ENCODE peak calls at places on chromosome 18, in seven cellular contexts. One of them, this sample, is unnamed.

GRCh38 chr18:44325903-44326650 is 354.6 kb upstream of the SETBP1 start:
- DNase-seq in testis: peak; percentile 86
- DNase-seq in neural progenitor cell: peak; percentile 87
- DNase-seq in psoas muscle: peak; percentile 49
- DNase-seq in tibial artery: peak; percentile 47
- DNase-seq in cardiac muscle cell: peak; percentile 80
- DNase-seq in pancreas: peak; percentile 52
- DNase-seq in this sample: peak; percentile 56

GRCh38 chr18:80171190-80171872 is 62.3 kb downstream of the ADNP2 start:
- DNase-seq in testis: peak; percentile 83
- DNase-seq in neural progenitor cell: peak; percentile 65
- DNase-seq in psoas muscle: peak; percentile 70
- DNase-seq in tibial artery: no peak
- DNase-seq in cardiac muscle cell: peak; percentile 36
- DNase-seq in pancreas: peak; percentile 49
- DNase-seq in this sample: peak; percentile 76

GRCh38 chr18:55833543-55833942 is 245.6 kb upstream of the TCF4 start:
- DNase-seq in testis: no peak
- DNase-seq in neural progenitor cell: no peak
- DNase-seq in psoas muscle: no peak
- DNase-seq in tibial artery: peak; percentile 21
- DNase-seq in cardiac muscle cell: no peak
- DNase-seq in pancreas: no peak
- DNase-seq in this sample: no peak

GRCh38 chr18:48806551-48807261 is 144.1 kb downstream of the SMAD7 start:
- DNase-seq in testis: peak; percentile 13
- DNase-seq in neural progenitor cell: no peak
- DNase-seq in psoas muscle: peak; percentile 55
- DNase-seq in tibial artery: peak; percentile 68
- DNase-seq in cardiac muscle cell: no peak
- DNase-seq in pancreas: no peak
- DNase-seq in this sample: peak; percentile 3

GRCh38 chr18:29418136-29418535 is 1241.2 kb upstream of the CDH2 start:
- DNase-seq in testis: no peak
- DNase-seq in neural progenitor cell: no peak
- DNase-seq in psoas muscle: no peak
- DNase-seq in tibial artery: no peak
- DNase-seq in cardiac muscle cell: no peak
- DNase-seq in pancreas: no peak
- DNase-seq in this sample: no peak

GRCh38 chr18:73479472-73479871 is 611.7 kb upstream of the NETO1 start:
- DNase-seq in testis: no peak
- DNase-seq in neural progenitor cell: no peak
- DNase-seq in psoas muscle: no peak
- DNase-seq in tibial artery: no peak
- DNase-seq in cardiac muscle cell: no peak
- DNase-seq in pancreas: no peak
- DNase-seq in this sample: no peak

GRCh38 chr18:13501896-13502295 is 224.5 kb downstream of the FAM210A start:
- DNase-seq in testis: no peak
- DNase-seq in neural progenitor cell: no peak
- DNase-seq in psoas muscle: no peak
- DNase-seq in tibial artery: no peak
- DNase-seq in cardiac muscle cell: no peak
- DNase-seq in pancreas: no peak
- DNase-seq in this sample: no peak

GRCh38 chr18:715626-716025 is 3.2 kb upstream of the ENOSF1 start:
- DNase-seq in testis: no peak
- DNase-seq in neural progenitor cell: no peak
- DNase-seq in psoas muscle: no peak
- DNase-seq in tibial artery: no peak
- DNase-seq in cardiac muscle cell: no peak
- DNase-seq in pancreas: no peak
- DNase-seq in this sample: no peak

GRCh38 chr18:7370812-7371211 is 139.9 kb downstream of the LRRC30 start:
- DNase-seq in testis: peak; percentile 63
- DNase-seq in neural progenitor cell: no peak
- DNase-seq in psoas muscle: peak; percentile 77
- DNase-seq in tibial artery: peak; percentile 65
- DNase-seq in cardiac muscle cell: no peak
- DNase-seq in pancreas: no peak
- DNase-seq in this sample: no peak

GRCh38 chr18:48827321-48828200 is 123.2 kb downstream of the SMAD7 start:
- DNase-seq in testis: no peak
- DNase-seq in neural progenitor cell: peak; percentile 90
- DNase-seq in psoas muscle: peak; percentile 39
- DNase-seq in tibial artery: peak; percentile 29
- DNase-seq in cardiac muscle cell: peak; percentile 84
- DNase-seq in pancreas: no peak
- DNase-seq in this sample: peak; percentile 15

GRCh38 chr18:63511285-63511684 is 30.9 kb upstream of the SERPINB12 start:
- DNase-seq in testis: peak; percentile 59
- DNase-seq in neural progenitor cell: peak; percentile 76
- DNase-seq in psoas muscle: no peak
- DNase-seq in tibial artery: no peak
- DNase-seq in cardiac muscle cell: peak; percentile 63
- DNase-seq in pancreas: no peak
- DNase-seq in this sample: peak; percentile 60

GRCh38 chr18:47883771-47884413 is 46.6 kb downstream of the SMAD2 start:
- DNase-seq in testis: no peak
- DNase-seq in neural progenitor cell: no peak
- DNase-seq in psoas muscle: no peak
- DNase-seq in tibial artery: no peak
- DNase-seq in cardiac muscle cell: no peak
- DNase-seq in pancreas: no peak
- DNase-seq in this sample: no peak

GRCh38 chr18:78363556-78363955 is 616.1 kb upstream of the SALL3 start:
- DNase-seq in testis: no peak
- DNase-seq in neural progenitor cell: no peak
- DNase-seq in psoas muscle: no peak
- DNase-seq in tibial artery: no peak
- DNase-seq in cardiac muscle cell: no peak
- DNase-seq in pancreas: no peak
- DNase-seq in this sample: no peak

GRCh38 chr18:70385474-70385873 is 96.6 kb downstream of the SOCS6 start:
- DNase-seq in testis: no peak
- DNase-seq in neural progenitor cell: no peak
- DNase-seq in psoas muscle: no peak
- DNase-seq in tibial artery: no peak
- DNase-seq in cardiac muscle cell: no peak
- DNase-seq in pancreas: no peak
- DNase-seq in this sample: no peak

GRCh38 chr18:3441290-3441689 is 8.7 kb upstream of the TGIF1 start:
- DNase-seq in testis: peak; percentile 46
- DNase-seq in neural progenitor cell: peak; percentile 51
- DNase-seq in psoas muscle: no peak
- DNase-seq in tibial artery: no peak
- DNase-seq in cardiac muscle cell: peak; percentile 58
- DNase-seq in pancreas: no peak
- DNase-seq in this sample: peak; percentile 31

GRCh38 chr18:79470547-79470946 is 74.8 kb downstream of the NFATC1 start:
- DNase-seq in testis: no peak
- DNase-seq in neural progenitor cell: no peak
- DNase-seq in psoas muscle: no peak
- DNase-seq in tibial artery: no peak
- DNase-seq in cardiac muscle cell: no peak
- DNase-seq in pancreas: no peak
- DNase-seq in this sample: no peak

GRCh38 chr18:2302628-2303516 is 268.4 kb downstream of the METTL4 start:
- DNase-seq in testis: no peak
- DNase-seq in neural progenitor cell: no peak
- DNase-seq in psoas muscle: no peak
- DNase-seq in tibial artery: no peak
- DNase-seq in cardiac muscle cell: no peak
- DNase-seq in pancreas: no peak
- DNase-seq in this sample: no peak

DNA sequence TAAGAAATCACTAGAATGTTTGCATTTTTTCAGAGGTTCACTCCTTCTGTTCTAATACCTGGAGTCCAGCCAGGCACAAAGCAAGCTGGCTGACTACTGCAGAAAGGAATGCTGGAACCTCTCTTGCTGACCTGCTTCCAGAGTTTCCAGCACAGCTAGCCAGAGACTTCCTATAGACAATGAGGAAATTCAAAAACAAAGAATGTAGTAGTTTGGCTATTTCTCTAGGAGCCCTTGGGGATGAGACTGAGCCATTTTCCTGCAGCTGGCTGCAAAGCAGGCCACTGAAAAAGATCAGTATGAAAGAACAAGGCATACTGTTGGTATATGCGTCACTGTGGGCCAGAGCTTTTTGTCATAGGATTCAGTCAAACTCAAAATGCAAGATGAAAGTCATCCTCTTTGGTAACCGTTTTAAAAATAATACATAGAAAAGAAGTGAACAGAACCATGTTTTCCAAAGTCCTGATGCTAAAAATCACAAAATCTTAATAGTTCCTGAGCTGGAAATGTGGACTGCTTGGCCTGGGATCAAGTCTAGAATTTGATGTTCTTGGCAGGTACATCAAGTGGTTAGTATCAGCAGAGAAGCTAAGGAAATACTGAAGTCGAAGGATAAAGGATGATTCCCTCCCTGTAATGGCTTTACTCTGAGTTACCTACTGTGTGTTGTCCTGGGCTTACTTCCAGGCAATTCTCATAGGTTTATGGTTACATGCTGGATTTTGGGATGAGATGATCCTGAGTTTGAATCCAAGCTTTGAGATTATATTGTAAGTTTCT is 9.0 kb upstream of the DSEL start:
- DNase-seq in testis: peak; percentile 68
- DNase-seq in neural progenitor cell: peak; percentile 28
- DNase-seq in psoas muscle: peak; percentile 50
- DNase-seq in tibial artery: peak; percentile 68
- DNase-seq in cardiac muscle cell: peak; percentile 17
- DNase-seq in pancreas: peak; percentile 38
- DNase-seq in this sample: no peak
- H3K27me3 ChIP-seq in testis: no peaks in the 10 kb centered on the region
- H3K27me3 ChIP-seq in neural progenitor cell: no peaks in the 10 kb centered on the region
- H3K27me3 ChIP-seq in psoas muscle: no peaks in the 10 kb centered on the region
- H3K27me3 ChIP-seq in tibial artery: no peaks in the 10 kb centered on the region
- H3K27me3 ChIP-seq in cardiac muscle cell: no peaks in the 10 kb centered on the region
- H3K27me3 ChIP-seq in pancreas: no peaks in the 10 kb centered on the region
- H3K27me3 ChIP-seq in this sample: no peaks in the 10 kb centered on the region

GRCh38 chr18:58402247-58402646 is 226.6 kb downstream of the ALPK2 start:
- DNase-seq in testis: no peak
- DNase-seq in neural progenitor cell: no peak
- DNase-seq in psoas muscle: no peak
- DNase-seq in tibial artery: no peak
- DNase-seq in cardiac muscle cell: peak; percentile 28
- DNase-seq in pancreas: peak; percentile 46
- DNase-seq in this sample: no peak
- TF ChIP-seq CTCF in testis: no peak
- TF ChIP-seq CTCF in neural progenitor cell: no peak
- TF ChIP-seq CTCF in psoas muscle: no peak
- TF ChIP-seq CTCF in tibial artery: no peak
- TF ChIP-seq CTCF in cardiac muscle cell: no peak
- TF ChIP-seq CTCF in pancreas: no peak
- TF ChIP-seq CTCF in this sample: no peak

GRCh38 chr18:9838144-9838877 is 47.5 kb upstream of the TXNDC2 start:
- DNase-seq in testis: no peak
- DNase-seq in neural progenitor cell: peak; percentile 85
- DNase-seq in psoas muscle: no peak
- DNase-seq in tibial artery: no peak
- DNase-seq in cardiac muscle cell: peak; percentile 12
- DNase-seq in pancreas: no peak
- DNase-seq in this sample: no peak
- H3K27ac ChIP-seq in testis: no peak overlapping the region
- H3K27ac ChIP-seq in neural progenitor cell: no peak overlapping the region
- H3K27ac ChIP-seq in psoas muscle: peak overlapping the region; percentile 64
- H3K27ac ChIP-seq in tibial artery: peak overlapping the region; percentile 3
- H3K27ac ChIP-seq in cardiac muscle cell: no peak overlapping the region
- H3K27ac ChIP-seq in pancreas: no peak overlapping the region
- H3K27ac ChIP-seq in this sample: no peak overlapping the region

GRCh38 chr18:37282386-37283037 is 283.1 kb downstream of the CELF4 start:
- DNase-seq in testis: no peak
- DNase-seq in neural progenitor cell: peak; percentile 49
- DNase-seq in psoas muscle: no peak
- DNase-seq in tibial artery: no peak
- DNase-seq in cardiac muscle cell: peak; percentile 10
- DNase-seq in pancreas: no peak
- DNase-seq in this sample: no peak
- H3K27me3 ChIP-seq in testis: no peaks in the 10 kb centered on the region
- H3K27me3 ChIP-seq in neural progenitor cell: no peaks in the 10 kb centered on the region
- H3K27me3 ChIP-seq in psoas muscle: peaks cover 11% of the 10 kb centered on the region
- H3K27me3 ChIP-seq in tibial artery: no peaks in the 10 kb centered on the region
- H3K27me3 ChIP-seq in cardiac muscle cell: peaks cover 6% of the 10 kb centered on the region
- H3K27me3 ChIP-seq in pancreas: no peaks in the 10 kb centered on the region
- H3K27me3 ChIP-seq in this sample: no peaks in the 10 kb centered on the region

DNA sequence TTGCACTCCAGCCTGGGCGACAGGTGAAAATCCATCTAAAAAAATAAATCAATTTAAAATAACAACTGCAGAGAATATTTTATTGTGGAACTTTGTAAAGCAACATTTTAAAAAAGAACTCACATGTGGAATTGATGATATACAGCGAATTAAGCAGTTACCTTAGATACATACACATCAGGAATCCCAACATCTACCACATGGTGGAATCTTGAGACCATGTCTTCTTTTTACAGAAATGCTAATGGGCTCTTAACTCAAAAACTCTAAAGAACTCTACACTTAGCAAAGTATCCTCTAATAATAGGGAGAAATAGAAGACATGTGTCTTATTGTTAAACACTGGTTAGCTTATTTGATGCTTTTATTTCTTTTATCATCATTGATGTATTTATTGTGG is 373.6 kb downstream of the CDH7 start:
- DNase-seq in testis: no peak
- DNase-seq in neural progenitor cell: no peak
- DNase-seq in psoas muscle: no peak
- DNase-seq in tibial artery: no peak
- DNase-seq in cardiac muscle cell: peak; percentile 2
- DNase-seq in pancreas: no peak
- DNase-seq in this sample: no peak
- TF ChIP-seq CTCF in testis: no peak
- TF ChIP-seq CTCF in neural progenitor cell: peak; percentile 38
- TF ChIP-seq CTCF in psoas muscle: peak; percentile 23
- TF ChIP-seq CTCF in tibial artery: no peak
- TF ChIP-seq CTCF in cardiac muscle cell: no peak
- TF ChIP-seq CTCF in pancreas: no peak
- TF ChIP-seq CTCF in this sample: peak; percentile 5